ENCODE peak calls at places on chromosomes 16 and 17, in four cellular contexts. X is heart left ventricle, D is spleen, J is body of pancreas. S is an unnamed sample. For H3K4me1, the result is how much of the 10 kb centered on the place peaks cover.

GRCh38 chr17:62179525-62180161 is 114.6 kb upstream of the MED13 start:
- DNase-seq in X (no peak), D (no peak), J (no peak), S (no peak)

GRCh38 chr16:22663389-22664064 is 150.4 kb upstream of the HS3ST2 start:
- DNase-seq in X (no peak), D (no peak), J (no peak), S (no peak)

GRCh38 chr16:24990803-24991202 is 24.4 kb downstream of the ARHGAP17 start:
- DNase-seq in X (no peak), D (no peak), J (no peak), S (no peak)

GRCh38 chr17:35578195-35578928 is at the start of gene PEX12:
- DNase-seq in X (peak), D (peak), J (peak), S (peak)

GRCh38 chr17:61458491-61459433 is 6.5 kb downstream of the TBX4 start:
- DNase-seq in X (no peak), D (no peak), J (no peak), S (no peak)

GRCh38 chr16:31073823-31074072 is 292 bp downstream of the ZNF668 start:
- DNase-seq in X (no peak), D (no peak), J (no peak), S (no peak)

GRCh38 chr16:2019500-2019899 is at the start of gene NPW:
- DNase-seq in X (no peak), D (peak), J (no peak), S (peak)

GRCh38 chr17:76077582-76078110 is 1.3 kb upstream of the ZACN start:
- DNase-seq in X (no peak), D (no peak), J (peak), S (no peak)

GRCh38 chr16:61182416-61182815 is 853.8 kb downstream of the CDH8 start:
- DNase-seq in X (no peak), D (no peak), J (no peak), S (no peak)

GRCh38 chr16:28603381-28604185 is 6.3 kb downstream of the SULT1A1 start:
- DNase-seq in X (no peak), D (peak), J (no peak), S (peak)

GRCh38 chr17:8053600-8053999 is 14.7 kb downstream of the ALOX15B start:
- DNase-seq in X (no peak), D (no peak), J (no peak), S (no peak)

GRCh38 chr17:17156511-17156910 is 49.6 kb downstream of the PLD6 start:
- DNase-seq in X (no peak), D (no peak), J (no peak), S (no peak)

GRCh38 chr16:28883221-28883996 is 5.1 kb downstream of the ATP2A1 start:
- DNase-seq in X (no peak), D (peak), J (no peak), S (no peak)

GRCh38 chr16:88844412-88845118 is 12.2 kb downstream of the GALNS start:
- DNase-seq in X (no peak), D (no peak), J (no peak), S (no peak)

GRCh38 chr17:67862614-67863217 is 37.4 kb downstream of the BPTF start:
- DNase-seq in X (no peak), D (no peak), J (no peak), S (no peak)

GRCh38 chr17:4903051-4903818 is at the start of gene CHRNE:
- DNase-seq in X (no peak), D (peak), J (peak), S (peak)

GRCh38 chr17:51461578-51462004 is 201.2 kb downstream of the UTP18 start:
- DNase-seq in X (peak), D (no peak), J (peak), S (peak)

DNA sequence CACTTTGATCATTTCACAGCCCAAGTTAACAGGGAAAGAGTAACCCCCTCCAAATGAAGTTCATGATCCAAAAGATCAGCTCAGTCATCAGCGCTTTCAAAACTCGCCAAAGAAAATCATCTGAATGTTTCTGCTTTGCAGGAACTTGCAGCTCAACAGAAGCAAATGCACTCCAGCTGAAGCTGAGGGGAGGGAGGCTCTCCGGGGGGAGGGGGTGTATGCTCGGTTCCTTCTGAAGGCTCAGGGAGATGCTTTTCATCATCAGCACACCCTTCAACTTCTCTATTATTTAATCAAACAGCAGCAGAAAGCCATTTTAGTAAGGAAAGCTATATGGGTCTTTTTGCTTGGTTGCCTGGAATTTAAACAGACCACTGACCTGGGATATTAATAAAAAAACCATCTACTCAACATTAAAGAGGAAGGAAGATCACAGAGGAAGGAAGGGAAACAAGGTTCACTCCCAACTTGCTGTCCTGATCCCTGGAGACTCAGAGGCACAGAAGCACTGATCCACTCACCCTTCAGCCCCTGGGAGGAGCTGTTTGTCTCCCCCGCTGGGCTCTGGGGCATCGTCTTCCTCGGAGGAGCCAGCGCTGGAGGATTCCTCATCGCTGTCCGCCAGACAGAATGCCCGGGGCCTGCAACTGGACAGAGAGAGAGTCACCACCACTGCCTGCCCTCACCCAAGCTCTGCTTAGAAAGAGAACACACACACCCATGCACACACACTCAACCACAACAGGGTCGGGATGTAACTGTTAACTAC is 24.6 kb upstream of the ERN1 start:
- DNase-seq in X (no peak), D (no peak), J (no peak), S (no peak)
- H3K4me3 ChIP-seq in X (no peak), D (no peak), J (no peak), S (no peak)

DNA sequence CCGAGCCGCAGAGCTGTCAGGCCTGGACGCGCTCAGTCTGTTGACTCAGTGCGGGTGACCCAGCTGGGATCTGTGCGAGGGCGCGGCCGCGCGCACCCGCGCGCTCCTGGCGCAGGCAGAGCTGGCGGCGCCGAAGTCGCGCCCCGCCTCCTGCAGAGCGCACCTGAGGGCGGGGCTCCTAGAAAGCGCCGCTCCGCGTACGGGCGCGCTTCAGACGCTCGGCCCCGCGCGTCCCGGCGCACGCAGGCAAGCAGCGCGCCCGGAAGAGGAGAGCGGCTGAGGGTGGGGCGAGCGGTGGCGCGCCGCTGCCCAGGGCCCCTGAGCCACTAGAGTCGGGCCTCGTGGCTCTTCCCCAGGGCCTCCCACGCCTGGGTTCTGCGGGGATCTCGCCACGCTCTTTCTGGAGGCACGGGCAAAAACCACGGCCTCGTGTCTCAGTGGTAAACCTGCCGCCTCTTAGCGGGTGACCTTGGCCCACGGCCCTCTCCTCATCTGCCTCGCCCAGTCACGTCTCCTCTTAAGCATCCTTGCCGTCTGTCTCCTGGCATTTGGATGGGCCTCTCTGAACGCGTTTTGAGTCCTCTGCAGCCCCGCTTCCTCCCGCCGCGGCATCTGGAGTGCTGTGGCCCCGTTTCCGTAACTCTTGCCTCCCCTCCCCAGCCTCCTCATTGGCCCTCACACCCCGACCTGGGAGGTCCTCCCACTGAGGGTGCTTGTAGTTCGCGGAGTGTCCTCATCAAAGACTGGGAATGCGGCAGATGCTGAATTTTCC is at the start of gene ABCA5:
- DNase-seq in X (peak), D (peak), J (peak), S (peak)
- TF ChIP-seq POLR2A in X (peak), D (peak), J (peak), S (peak)

DNA sequence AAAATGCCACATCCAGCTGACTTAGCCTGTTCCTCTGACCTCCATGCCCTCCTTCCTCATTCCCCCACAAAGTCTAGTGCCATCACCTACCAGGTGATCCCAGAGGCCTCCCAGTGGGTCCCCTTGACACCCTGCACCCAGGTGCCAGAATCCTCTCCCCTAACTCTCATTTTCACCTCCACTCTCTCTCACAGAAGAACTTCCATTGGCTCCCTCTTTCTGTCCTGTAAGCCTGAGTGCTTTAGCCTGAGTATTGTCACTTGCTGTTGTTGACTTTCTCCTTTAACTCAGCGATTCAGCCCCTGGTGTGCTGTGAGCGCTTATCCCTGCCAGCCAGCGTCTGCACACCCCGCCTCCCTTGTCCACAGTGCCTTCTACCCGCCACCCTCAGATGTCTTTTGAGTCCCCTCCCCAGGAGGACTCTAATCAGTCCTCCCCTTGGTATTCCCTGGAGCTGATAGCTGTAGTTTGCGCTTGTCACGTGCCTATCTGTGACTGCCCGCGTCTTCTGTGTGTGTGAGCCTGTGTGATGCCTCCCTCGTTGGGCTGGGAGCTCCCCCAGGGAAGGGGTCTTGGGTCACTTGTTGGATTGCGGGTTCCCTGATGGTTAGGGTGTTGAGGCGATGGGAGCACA is 31.9 kb downstream of the ARHGAP23 start:
- DNase-seq in X (no peak), D (no peak), J (no peak), S (no peak)
- H3K4me1 ChIP-seq in X (under half), D (under half), J (under half), S (under half)

DNA sequence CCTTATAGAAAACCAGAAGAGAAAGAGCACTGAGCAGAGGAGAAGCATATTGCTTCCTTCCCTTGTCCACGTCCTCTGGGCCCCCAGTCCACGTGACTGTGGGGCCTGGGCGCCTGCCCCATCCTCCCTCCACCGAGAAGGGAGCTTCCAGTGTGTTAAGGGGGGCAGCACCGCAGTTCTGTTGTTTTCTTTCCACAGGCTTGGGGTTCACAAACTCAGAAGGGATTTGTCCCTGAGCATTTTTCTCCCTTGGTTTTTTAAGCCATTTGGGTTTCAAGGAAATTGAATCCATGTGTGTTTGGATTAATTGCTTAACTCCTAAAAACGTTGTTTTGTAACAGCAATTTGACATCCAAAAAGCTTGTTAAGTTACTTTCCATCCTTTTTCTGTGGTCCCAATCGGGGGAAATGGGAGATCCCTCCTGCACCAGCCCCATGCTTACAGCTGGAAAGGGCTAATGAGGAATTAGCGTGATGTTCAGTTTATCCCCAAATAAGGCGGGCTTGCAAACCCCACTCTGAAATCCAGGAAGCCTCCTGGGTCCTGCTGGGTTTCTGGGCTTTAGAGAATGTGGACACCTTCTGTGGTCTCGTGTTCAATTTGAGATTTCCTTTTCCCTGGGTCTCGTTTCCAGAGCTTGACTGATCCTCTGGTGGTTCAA is 347.4 kb upstream of the TNRC6C start:
- DNase-seq in X (no peak), D (peak), J (no peak), S (no peak)
- H3K4me3 ChIP-seq in X (no peak), D (no peak), J (no peak), S (no peak)

DNA sequence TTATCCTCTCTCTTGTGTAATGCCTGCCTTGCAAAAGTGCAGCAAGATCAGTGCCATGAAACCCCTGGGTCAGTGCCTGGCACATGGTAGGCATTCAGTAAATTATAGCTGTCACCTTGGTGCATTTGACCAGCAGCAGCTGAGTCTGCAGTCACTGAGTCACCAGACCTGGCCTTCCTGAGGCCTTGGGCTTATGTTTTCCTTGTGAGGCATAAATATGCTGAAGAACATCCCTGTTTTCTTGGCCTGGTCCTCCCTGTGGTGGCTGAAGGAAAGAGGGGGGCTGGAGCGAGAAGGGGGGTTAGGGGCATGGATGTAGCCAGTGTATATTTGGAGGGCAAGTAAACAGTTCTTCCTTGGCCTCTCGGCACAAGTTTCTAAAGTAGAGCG is 26.4 kb downstream of the EPN2 start:
- DNase-seq in X (no peak), D (peak), J (no peak), S (no peak)
- TF ChIP-seq POLR2A in X (no peak), D (no peak), J (no peak), S (no peak)

GRCh38 chr17:47276444-47276843 is 22.8 kb downstream of the ITGB3 start:
- DNase-seq in X (no peak), D (no peak), J (no peak), S (no peak)

GRCh38 chr17:47273245-47273644 is 19.6 kb downstream of the ITGB3 start:
- DNase-seq in X (no peak), D (no peak), J (no peak), S (no peak)

GRCh38 chr17:47276868-47277267 is 23.2 kb downstream of the ITGB3 start:
- DNase-seq in X (peak), D (no peak), J (peak), S (peak)

GRCh38 chr17:47274319-47275069 is 20.9 kb downstream of the ITGB3 start:
- DNase-seq in X (no peak), D (no peak), J (no peak), S (no peak)

DNA sequence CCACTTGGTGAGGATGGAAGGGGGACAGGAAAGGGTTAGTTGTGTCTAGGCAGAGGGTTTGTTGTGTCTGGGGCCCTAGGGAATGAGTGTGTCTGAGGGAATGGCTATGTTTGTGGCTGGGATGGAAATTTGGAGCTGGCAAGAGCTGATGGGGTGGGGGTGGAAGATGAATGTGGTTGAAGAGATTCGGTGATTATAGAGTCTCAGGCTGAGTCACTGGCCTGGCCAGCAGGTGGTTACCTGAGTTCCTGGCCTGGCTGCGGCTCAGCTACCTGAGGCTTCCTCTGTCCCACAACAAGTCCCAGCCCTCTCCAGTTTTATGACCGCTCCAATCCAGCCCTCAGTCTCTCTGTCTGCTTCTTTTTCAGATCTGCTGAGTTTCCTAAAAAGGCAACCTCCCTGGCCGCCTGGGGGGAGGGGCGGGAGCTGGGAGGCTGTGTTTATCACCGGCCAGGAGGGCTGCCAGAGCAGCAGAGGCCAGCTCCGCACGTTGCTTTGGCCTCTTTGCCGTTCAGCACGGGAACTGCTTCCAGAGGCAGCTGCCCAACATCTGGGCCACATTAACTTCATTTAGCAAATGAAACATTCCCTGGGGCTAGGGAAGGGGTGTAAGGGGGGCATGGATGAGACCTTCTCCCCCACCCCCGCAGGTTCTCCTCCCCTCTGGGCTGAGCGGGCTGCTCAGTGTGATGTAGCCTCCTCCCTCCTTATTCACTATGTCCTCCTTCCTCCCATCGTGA is 21.8 kb downstream of the ITGB3 start:
- DNase-seq in X (peak), D (no peak), J (peak), S (peak)
- H3K4me1 ChIP-seq in X (half or more), D (under half), J (under half), S (under half)

GRCh38 chr17:49967205-49967604 is 1.8 kb upstream of the DLX4 start:
- DNase-seq in X (no peak), D (no peak), J (no peak), S (no peak)

GRCh38 chr17:49967621-49968379 is 1.2 kb upstream of the DLX4 start:
- DNase-seq in X (no peak), D (no peak), J (no peak), S (no peak)

GRCh38 chr17:49965522-49965905 is 3.5 kb upstream of the DLX4 start:
- DNase-seq in X (no peak), D (no peak), J (no peak), S (no peak)

GRCh38 chr17:49968380-49969133 is 433 bp upstream of the DLX4 start:
- DNase-seq in X (peak), D (peak), J (peak), S (peak)

GRCh38 chr17:49966767-49967166 is 2.2 kb upstream of the DLX4 start:
- DNase-seq in X (no peak), D (no peak), J (no peak), S (no peak)
- H3K4me3 ChIP-seq in X (no peak), D (no peak), J (no peak), S (no peak)